ENCODE peak calls at places on chromosome 14, in nine cellular contexts. L is GM12891, W is hypothalamus, U is cerebellar cortex, Q is neural progenitor cell, E is H54, T is GM23338, Y is body of pancreas, K is heart left ventricle. V is an unnamed sample.

GRCh38 chr14:25953532-25954144 is 644.2 kb downstream of the NOVA1 start:
- DNase-seq in L (no peak), W (no peak), U (no peak), Q (no peak), E (no peak), T (no peak), Y (peak), K (no peak), V (no peak)

GRCh38 chr14:31271648-31272047 is 64.1 kb upstream of the HECTD1 start:
- DNase-seq in L (no peak), W (no peak), U (no peak), Q (no peak), E (no peak), T (no peak), Y (no peak), K (no peak), V (no peak)

GRCh38 chr14:91354221-91354916 is 63.3 kb downstream of the CCDC88C start:
- DNase-seq in L (no peak), W (no peak), U (no peak), Q (no peak), E (no peak), T (no peak), Y (no peak), K (no peak), V (no peak)

GRCh38 chr14:54329082-54329695 is 67.6 kb upstream of the CDKN3 start:
- DNase-seq in L (peak), W (no peak), U (peak), Q (peak), E (peak), T (peak), Y (peak), K (peak), V (peak)

GRCh38 chr14:45793081-45793480 is 540.1 kb upstream of the MIS18BP1 start:
- DNase-seq in L (no peak), W (no peak), U (no peak), Q (no peak), E (no peak), T (no peak), Y (peak), K (no peak), V (no peak)

GRCh38 chr14:19729763-19730162 is 13.6 kb upstream of the OR4Q3 start:
- DNase-seq in L (no peak), W (no peak), U (no peak), Q (no peak), E (no peak), T (no peak), Y (no peak), K (no peak), V (no peak)

GRCh38 chr14:97894552-97894951 is 1097.4 kb downstream of the VRK1 start:
- DNase-seq in L (no peak), W (no peak), U (no peak), Q (no peak), E (no peak), T (no peak), Y (no peak), K (no peak), V (no peak)

GRCh38 chr14:70359076-70359424 is 433 bp downstream of the COX16 start:
- DNase-seq in L (no peak), W (no peak), U (no peak), Q (no peak), E (no peak), T (no peak), Y (no peak), K (no peak), V (peak)

GRCh38 chr14:104138098-104138890 is at the start of gene KIF26A:
- DNase-seq in L (no peak), W (no peak), U (peak), Q (peak), E (peak), T (peak), Y (peak), K (peak), V (no peak)

GRCh38 chr14:59398841-59399240 is 66.3 kb downstream of the GPR135 start:
- DNase-seq in L (no peak), W (no peak), U (no peak), Q (no peak), E (no peak), T (no peak), Y (no peak), K (no peak), V (no peak)

GRCh38 chr14:88005978-88006851 is 1.3 kb downstream of the GPR65 start:
- DNase-seq in L (no peak), W (no peak), U (no peak), Q (no peak), E (no peak), T (no peak), Y (no peak), K (no peak), V (peak)

GRCh38 chr14:34029921-34030334 is 79.1 kb upstream of the EGLN3 start:
- DNase-seq in L (no peak), W (no peak), U (no peak), Q (peak), E (no peak), T (peak), Y (peak), K (peak), V (no peak)

GRCh38 chr14:59032821-59033220 is 155.6 kb upstream of the DAAM1 start:
- DNase-seq in L (no peak), W (no peak), U (no peak), Q (no peak), E (no peak), T (no peak), Y (no peak), K (no peak), V (no peak)

GRCh38 chr14:74459289-74459946 is 33.4 kb upstream of the SYNDIG1L start:
- DNase-seq in L (peak), W (no peak), U (peak), Q (peak), E (peak), T (peak), Y (peak), K (no peak), V (peak)

GRCh38 chr14:99234982-99235491 is 37.0 kb downstream of the BCL11B start:
- DNase-seq in L (no peak), W (no peak), U (no peak), Q (peak), E (no peak), T (peak), Y (no peak), K (no peak), V (no peak)

GRCh38 chr14:96805906-96806305 is 8.7 kb downstream of the VRK1 start:
- DNase-seq in L (no peak), W (no peak), U (peak), Q (no peak), E (no peak), T (no peak), Y (no peak), K (no peak), V (no peak)

GRCh38 chr14:93160353-93160801 is 24.3 kb downstream of the MOAP1 start:
- DNase-seq in L (no peak), W (no peak), U (peak), Q (peak), E (no peak), T (peak), Y (peak), K (no peak), V (no peak)

GRCh38 chr14:105502446-105503295 is 11.6 kb downstream of the TEDC1 start:
- DNase-seq in L (peak), W (no peak), U (no peak), Q (no peak), E (no peak), T (no peak), Y (no peak), K (no peak), V (no peak)

GRCh38 chr14:49961270-49962222 is 68.7 kb downstream of the ARF6 start:
- DNase-seq in L (peak), W (no peak), U (no peak), Q (no peak), E (no peak), T (no peak), Y (no peak), K (no peak), V (peak)

V was measured in GM13977.